ENCODE peak calls at places on chromosomes 13 and 19, in six cellular contexts. U is HCT116, P is HL-60, C is HepG2, W is SK-N-SH, M is GM12878. N is an unnamed sample.

GRCh38 chr19:29815231-29815630 is 3.4 kb downstream of the CCNE1 start:
- DNase-seq in M (peak; percentile 70), U (no peak), W (no peak), C (no peak), P (no peak), N (no peak)

GRCh38 chr13:28636677-28637317 is 22.1 kb upstream of the POMP start:
- DNase-seq in W (peak; percentile 64), M (peak; percentile 68), P (peak; percentile 81), U (peak; percentile 52), C (peak; percentile 58), N (peak; percentile 92)

GRCh38 chr13:80131204-80131603 is 209.7 kb downstream of the SPRY2 start:
- DNase-seq in P (no peak), W (peak; percentile 56), M (no peak), U (no peak), C (no peak), N (peak; percentile 60)

GRCh38 chr13:114013952-114014629 is 40.2 kb upstream of the C13orf46 start:
- DNase-seq in W (no peak), P (no peak), M (no peak), C (no peak), U (no peak), N (no peak)

GRCh38 chr19:18435185-18435841 is 2.6 kb downstream of the ISYNA1 start:
- DNase-seq in M (no peak), W (no peak), P (no peak), U (no peak), C (no peak), N (no peak)

GRCh38 chr13:49042476-49042875 is 66.8 kb downstream of the FNDC3A start:
- DNase-seq in M (no peak), W (no peak), P (no peak), C (no peak), U (no peak), N (no peak)

GRCh38 chr13:35388456-35388855 is 88.0 kb downstream of the MAB21L1 start:
- DNase-seq in C (no peak), M (no peak), U (no peak), P (no peak), W (no peak), N (no peak)

GRCh38 chr19:5459360-5459759 is 4.1 kb downstream of the ZNRF4 start:
- DNase-seq in W (no peak), U (no peak), P (no peak), M (no peak), C (no peak), N (no peak)

GRCh38 chr19:53521373-53522202 is 16.4 kb upstream of the ZNF331 start:
- DNase-seq in U (no peak), P (no peak), C (no peak), W (peak; percentile 19), M (no peak), N (peak; percentile 38)

GRCh38 chr19:33052352-33052972 is 12.2 kb downstream of the RHPN2 start:
- DNase-seq in C (peak; percentile 60), U (no peak), P (no peak), W (no peak), M (no peak), N (no peak)

GRCh38 chr13:78777973-78778372 is 119.0 kb upstream of the OBI1 start:
- DNase-seq in M (no peak), W (no peak), C (no peak), U (no peak), P (no peak), N (no peak)

GRCh38 chr19:40163541-40164129 is 27.6 kb upstream of the MAP3K10 start:
- DNase-seq in P (no peak), U (no peak), W (no peak), C (no peak), M (no peak), N (no peak)

GRCh38 chr19:54489341-54489740 is 13.3 kb upstream of the LAIR2 start:
- DNase-seq in C (no peak), P (no peak), W (no peak), U (no peak), M (no peak), N (peak; percentile 36)

GRCh38 chr13:95276119-95276505 is 25.1 kb downstream of the ABCC4 start:
- DNase-seq in M (no peak), P (no peak), U (no peak), C (no peak), W (no peak), N (no peak)

GRCh38 chr13:97658556-97658955 is 224.6 kb downstream of the RAP2A start:
- DNase-seq in P (no peak), M (no peak), U (no peak), W (no peak), C (no peak), N (no peak)

GRCh38 chr13:34207334-34207733 is 389.4 kb downstream of the RFC3 start:
- DNase-seq in U (no peak), W (no peak), C (no peak), P (no peak), M (no peak), N (no peak)

GRCh38 chr19:5078666-5079409 is 109.9 kb downstream of the KDM4B start:
- DNase-seq in P (no peak), W (no peak), U (no peak), M (no peak), C (no peak), N (no peak)

GRCh38 chr19:4007021-4007835 is at the start of gene PIAS4:
- DNase-seq in W (peak; percentile 100), M (peak; percentile 69), P (peak; percentile 93), U (peak; percentile 88), C (peak; percentile 87), N (peak; percentile 97)
- H3K4me3 ChIP-seq in W (peak within 1 kb of the TSS; percentile 79), M (peak within 1 kb of the TSS; percentile 88), P (peak within 1 kb of the TSS; percentile 80), U (peak within 1 kb of the TSS; percentile 98), C (peak within 1 kb of the TSS; percentile 98), N (peak within 1 kb of the TSS; percentile 94)

DNA sequence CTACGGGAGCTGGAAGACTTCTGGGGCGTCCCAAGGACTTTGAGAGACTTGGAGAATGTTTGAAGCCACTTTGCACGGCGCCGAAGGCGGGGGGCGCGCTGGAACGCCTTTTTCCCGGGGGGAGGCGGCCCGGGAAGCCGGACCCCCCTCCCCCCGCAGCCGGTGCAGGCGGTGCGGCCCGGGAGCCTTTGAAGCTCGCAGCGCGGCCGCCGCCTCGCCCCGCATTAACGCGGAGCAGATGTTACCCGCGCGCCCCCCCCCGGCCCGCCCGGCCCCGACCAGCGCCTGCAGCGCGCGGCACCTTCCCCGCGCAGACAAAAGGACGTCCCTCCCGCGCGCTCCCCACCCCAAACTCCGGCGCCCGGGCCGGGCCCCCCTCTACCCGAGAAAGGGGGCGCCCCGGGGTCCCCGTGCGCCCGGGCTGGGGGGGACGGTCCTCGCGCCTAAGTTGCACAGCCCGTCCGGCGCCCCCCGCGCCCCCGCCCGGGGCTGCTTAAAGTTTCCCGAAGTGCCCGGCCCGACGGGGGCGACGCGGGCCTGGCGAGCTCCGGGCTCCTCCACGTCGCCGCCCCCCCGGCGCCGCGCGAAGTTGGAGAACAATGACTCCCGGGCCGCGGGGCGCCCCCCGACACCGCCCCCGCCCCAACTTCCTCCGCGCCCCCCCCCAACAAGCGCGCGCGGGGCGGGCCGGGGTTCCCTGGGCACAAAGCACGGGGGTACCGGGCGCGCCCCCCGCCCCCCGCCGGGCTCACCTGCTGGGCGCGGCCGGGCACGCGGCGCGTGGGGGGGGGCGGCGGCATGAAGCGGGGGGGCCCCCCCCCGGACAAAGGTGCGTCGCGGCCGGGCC is 644 bp downstream of the TCF3 start:
- DNase-seq in U (no peak), M (no peak), P (peak; percentile 25), C (no peak), W (peak; percentile 82), N (peak; percentile 58)
- TF ChIP-seq REST in U (no peak), M (no peak), P (no peak), C (no peak), W (no peak), N (no peak)

GRCh38 chr13:110416131-110416584 is 109.1 kb downstream of the COL4A2 start:
- DNase-seq in C (no peak), W (no peak), M (no peak), P (no peak), U (no peak), N (no peak)
- H3K4me3 ChIP-seq in C (no peak overlapping the region), W (no peak overlapping the region), M (no peak overlapping the region), P (no peak overlapping the region), U (no peak overlapping the region), N (no peak overlapping the region)

GRCh38 chr13:89281331-89281730 is 1610.2 kb downstream of the SLITRK5 start:
- DNase-seq in C (no peak), W (no peak), P (no peak), M (no peak), U (no peak), N (no peak)

GRCh38 chr13:89282241-89282640 is 1611.1 kb downstream of the SLITRK5 start:
- DNase-seq in P (no peak), U (no peak), W (no peak), M (no peak), C (no peak), N (no peak)

GRCh38 chr13:89279374-89279773 is 1608.2 kb downstream of the SLITRK5 start:
- DNase-seq in C (no peak), U (no peak), P (no peak), M (no peak), W (no peak), N (no peak)
- TF ChIP-seq REST in C (no peak), U (no peak), P (no peak), M (no peak), W (no peak), N (no peak)

GRCh38 chr13:32426981-32427851 is 714 bp downstream of the N4BP2L1 start:
- DNase-seq in P (peak; percentile 64), U (no peak), M (no peak), W (peak; percentile 80), C (no peak), N (peak; percentile 91)

GRCh38 chr13:32427852-32428580 is at the start of gene N4BP2L1:
- DNase-seq in U (no peak), W (peak; percentile 87), C (peak; percentile 96), M (peak; percentile 87), P (peak; percentile 55), N (peak; percentile 73)

GRCh38 chr13:32429406-32429909 is 1.5 kb upstream of the N4BP2L1 start:
- DNase-seq in M (no peak), P (no peak), U (no peak), C (no peak), W (no peak), N (no peak)

GRCh38 chr13:32430018-32430747 is 2.3 kb upstream of the N4BP2L1 start:
- DNase-seq in P (peak; percentile 29), U (no peak), W (no peak), C (no peak), M (no peak), N (no peak)

DNA sequence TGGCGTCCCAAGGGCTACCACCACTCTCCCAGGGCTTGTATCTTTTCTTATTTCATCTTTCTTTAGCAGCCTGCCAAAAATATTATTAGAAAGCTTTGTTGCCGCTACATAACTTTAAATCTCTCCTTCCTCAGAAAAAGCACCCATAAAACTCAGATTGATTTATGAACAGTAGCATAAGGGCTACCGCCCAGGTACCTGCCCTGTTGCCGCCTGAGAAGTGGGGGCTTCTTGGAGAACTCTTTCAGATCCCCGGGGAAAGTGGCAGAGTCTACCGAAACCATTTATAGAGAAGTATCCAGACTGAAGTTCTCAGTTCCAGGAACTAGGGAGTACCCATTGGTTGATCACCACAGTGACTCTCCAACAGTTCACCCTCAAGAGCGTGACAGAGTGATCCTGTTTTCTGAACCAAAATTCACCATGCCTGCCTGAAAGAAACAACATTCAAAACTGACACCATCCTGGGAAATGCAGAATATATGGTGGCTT is 697 bp upstream of the N4BP2L1 start:
- DNase-seq in W (no peak), C (no peak), P (peak; percentile 52), M (no peak), U (no peak), N (no peak)
- H3K4me3 ChIP-seq in W (peak overlapping the region; percentile 83), C (peak overlapping the region; percentile 76), P (peak overlapping the region; percentile 70), M (peak overlapping the region; percentile 94), U (no peak overlapping the region), N (peak overlapping the region; percentile 79)

GRCh38 chr13:36819811-36820140 is 754 bp downstream of the RFXAP start:
- DNase-seq in U (no peak), P (peak; percentile 63), M (no peak), C (no peak), W (no peak), N (peak; percentile 65)
- TF ChIP-seq REST in U (no peak), P (no peak), M (no peak), C (no peak), W (no peak), N (no peak)

GRCh38 chr13:101626925-101627555 is 174.6 kb downstream of the ITGBL1 start:
- DNase-seq in M (peak; percentile 57), P (no peak), W (no peak), C (no peak), U (no peak), N (no peak)
- H3K4me3 ChIP-seq in M (peak overlapping the region; percentile 57), P (no peak overlapping the region), W (peak overlapping the region; percentile 24), C (peak overlapping the region; percentile 27), U (no peak overlapping the region), N (no peak overlapping the region)

N was measured in GM23338.